ENCODE peak calls at places on chromosomes 5 and 9, in six cellular contexts. X is sigmoid colon, N is HCT116, F is transverse colon, O is GM12892, M is upper lobe of left lung. S is an unnamed sample.

GRCh38 chr9:123867971-123868370 is 62.0 kb downstream of the DENND1A start:
- DNase-seq in X (no peak), N (no peak), F (no peak), O (no peak), M (no peak), S (no peak)

GRCh38 chr5:174745495-174745894 is 21.1 kb downstream of the MSX2 start:
- DNase-seq in X (no peak), N (no peak), F (no peak), O (no peak), M (no peak), S (no peak)

GRCh38 chr5:1228121-1228520 is 2.9 kb downstream of the SLC6A18 start:
- DNase-seq in X (no peak), N (no peak), F (no peak), O (no peak), M (no peak), S (no peak)

GRCh38 chr5:170360712-170361501 is 28.3 kb downstream of the KCNMB1 start:
- DNase-seq in X (no peak), N (no peak), F (no peak), O (no peak), M (peak; percentile 52), S (no peak)

GRCh38 chr5:23446436-23446835 is 61.0 kb upstream of the PRDM9 start:
- DNase-seq in X (no peak), N (no peak), F (no peak), O (no peak), M (no peak), S (no peak)

GRCh38 chr5:191036-191948 is at the start of gene LRRC14B:
- DNase-seq in X (peak; percentile 87), N (no peak), F (peak; percentile 44), O (no peak), M (no peak), S (peak; percentile 65)

GRCh38 chr5:87109749-87110148 is 157.9 kb upstream of the RASA1 start:
- DNase-seq in X (no peak), N (no peak), F (no peak), O (no peak), M (peak; percentile 37), S (no peak)

GRCh38 chr5:148387325-148387724 is 3.6 kb downstream of the FBXO38 start:
- DNase-seq in X (no peak), N (no peak), F (no peak), O (no peak), M (no peak), S (no peak)

GRCh38 chr5:1543398-1544293 is 19.9 kb upstream of the LPCAT1 start:
- DNase-seq in X (peak; percentile 33), N (no peak), F (no peak), O (no peak), M (peak; percentile 19), S (no peak)

GRCh38 chr5:55070969-55071368 is 31.5 kb upstream of the GZMA start:
- DNase-seq in X (no peak), N (no peak), F (no peak), O (no peak), M (no peak), S (no peak)

GRCh38 chr9:120383999-120384924 is 195.7 kb downstream of the CDK5RAP2 start:
- DNase-seq in X (peak; percentile 52), N (no peak), F (peak; percentile 37), O (no peak), M (peak; percentile 19), S (no peak)

GRCh38 chr5:86152988-86153560 is 464.7 kb upstream of the COX7C start:
- DNase-seq in X (no peak), N (no peak), F (no peak), O (no peak), M (no peak), S (no peak)

GRCh38 chr9:136995370-136995769 is 998 bp downstream of the CLIC3 start:
- DNase-seq in X (no peak), N (no peak), F (no peak), O (no peak), M (no peak), S (no peak)
- TF ChIP-seq POLR2AphosphoS5 in X (no peak), N (no peak), F (no peak), O (no peak), M (no peak), S (no peak)

GRCh38 chr9:98017306-98017705 is 34.2 kb downstream of the ANP32B start:
- DNase-seq in X (no peak), N (no peak), F (no peak), O (no peak), M (no peak), S (no peak)
- TF ChIP-seq POLR2A in X (no peak), N (no peak), F (no peak), O (no peak), M (no peak), S (no peak)

GRCh38 chr5:10631597-10631996 is 67.7 kb downstream of the ANKRD33B start:
- DNase-seq in X (peak; percentile 27), N (no peak), F (no peak), O (no peak), M (no peak), S (no peak)
- TF ChIP-seq POLR2AphosphoS5 in X (no peak), N (no peak), F (no peak), O (peak; percentile 59), M (no peak), S (peak; percentile 76)

DNA sequence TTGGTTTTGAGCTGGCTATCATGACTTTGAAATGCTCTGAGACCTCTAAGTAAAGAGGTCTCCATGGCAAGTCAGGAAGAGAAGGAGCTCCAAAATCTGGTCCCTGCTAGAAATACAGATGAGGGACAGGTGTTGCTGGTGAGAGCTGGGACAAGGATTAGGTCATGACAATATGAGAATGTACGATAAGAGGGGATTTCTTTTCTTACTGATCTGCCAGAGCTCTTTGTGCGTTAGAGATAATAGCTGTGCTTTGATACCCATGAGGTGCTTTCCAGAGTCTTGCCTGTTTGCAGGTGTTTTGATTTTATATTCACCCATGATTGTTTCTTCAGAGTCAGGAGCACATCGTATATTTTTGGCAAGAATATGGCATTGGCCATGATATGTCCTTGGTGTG is 56.5 kb downstream of the ANKRD33B start:
- DNase-seq in X (no peak), N (no peak), F (no peak), O (no peak), M (no peak), S (no peak)
- TF ChIP-seq POLR2A in X (no peak), N (no peak), F (no peak), O (no peak), M (no peak), S (no peak)

GRCh38 chr5:111972080-111972479 is 215.1 kb upstream of the NREP start:
- DNase-seq in X (no peak), N (no peak), F (no peak), O (no peak), M (no peak), S (no peak)
- TF ChIP-seq POLR2AphosphoS5 in X (no peak), N (no peak), F (no peak), O (no peak), M (no peak), S (no peak)

DNA sequence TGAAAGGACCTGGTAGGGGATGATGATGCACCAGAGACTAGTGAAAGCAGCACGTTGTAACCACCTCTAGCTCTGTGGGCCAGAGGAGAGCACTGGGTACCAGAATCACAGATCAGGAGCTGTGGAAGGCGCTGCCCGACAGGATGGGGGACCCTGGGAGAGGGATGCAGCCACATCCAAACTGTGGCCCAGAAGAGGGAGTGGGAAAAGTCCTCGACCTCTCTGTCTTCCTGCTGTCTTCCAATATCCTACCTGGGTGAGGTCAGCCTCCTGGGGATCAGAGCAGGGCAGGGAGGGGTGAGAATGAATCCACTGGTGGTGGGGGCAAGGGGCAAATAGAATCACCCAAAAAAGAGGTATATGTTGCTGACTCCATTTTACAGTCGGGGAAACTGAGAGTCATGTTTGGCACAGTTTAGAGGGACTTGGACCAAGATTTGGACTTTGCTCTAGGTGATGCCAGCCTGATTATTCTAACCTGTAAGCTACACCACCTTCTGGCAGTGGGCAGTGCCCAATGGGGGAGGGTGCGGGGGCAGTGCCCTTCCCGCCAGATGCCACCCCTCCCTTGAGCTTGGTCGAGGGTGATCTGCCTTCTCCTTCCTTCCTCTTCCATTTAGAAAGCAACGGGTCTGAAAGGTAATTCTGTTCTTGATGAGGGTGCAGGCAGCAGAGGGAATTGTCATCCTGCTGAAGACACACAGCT is 155.8 kb downstream of the RGS3 start:
- DNase-seq in X (peak; percentile 39), N (no peak), F (no peak), O (no peak), M (no peak), S (no peak)
- TF ChIP-seq POLR2A in X (no peak), N (no peak), F (no peak), O (no peak), M (no peak), S (no peak)

GRCh38 chr5:172735141-172735831 is 35.7 kb downstream of the DUSP1 start:
- DNase-seq in X (peak; percentile 64), N (no peak), F (no peak), O (no peak), M (peak; percentile 18), S (no peak)

GRCh38 chr5:172731286-172732073 is 39.5 kb downstream of the DUSP1 start:
- DNase-seq in X (no peak), N (peak; percentile 66), F (no peak), O (no peak), M (peak; percentile 85), S (no peak)

GRCh38 chr5:172732201-172732865 is 38.7 kb downstream of the DUSP1 start:
- DNase-seq in X (no peak), N (no peak), F (no peak), O (no peak), M (no peak), S (no peak)

GRCh38 chr5:172733974-172734346 is 37.0 kb downstream of the DUSP1 start:
- DNase-seq in X (no peak), N (no peak), F (no peak), O (no peak), M (no peak), S (no peak)

DNA sequence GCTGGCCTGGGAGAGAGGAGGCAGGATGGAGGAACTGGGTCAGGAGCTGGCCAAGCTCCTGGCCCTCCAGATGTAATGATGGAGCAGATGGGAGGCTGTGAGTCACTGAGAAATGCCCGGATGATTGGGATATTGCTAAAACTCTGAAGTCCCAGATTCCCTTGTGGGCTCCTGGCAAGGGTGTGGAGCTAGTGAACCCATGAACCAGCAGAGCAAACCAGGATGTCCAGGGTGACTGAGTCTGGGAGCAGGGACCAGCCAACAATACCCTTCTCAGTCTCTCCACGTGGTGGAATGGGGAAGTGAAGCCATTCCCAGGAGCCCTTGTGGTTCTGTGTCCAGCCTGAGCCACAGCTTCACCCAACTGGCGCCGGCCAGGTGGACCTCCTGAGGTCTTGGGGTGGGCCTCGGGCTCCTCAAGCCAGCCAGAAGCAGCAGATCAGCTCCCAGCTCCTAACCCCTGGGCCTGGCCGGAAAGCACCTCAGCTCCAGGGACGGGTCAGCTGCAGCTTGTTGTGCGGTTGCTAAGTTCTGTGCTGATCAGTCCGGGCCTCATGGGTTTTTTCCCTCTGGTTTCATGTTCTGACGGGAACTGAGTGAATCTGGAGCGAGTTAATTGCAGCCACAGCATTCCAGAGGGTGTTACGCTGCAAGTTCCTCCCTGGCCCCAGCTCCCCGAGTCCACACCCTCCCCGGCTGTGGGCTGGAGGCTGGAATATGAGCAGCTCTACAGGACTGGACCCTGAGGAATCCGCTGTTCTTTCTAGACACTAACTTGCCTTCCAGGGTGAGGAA is 37.6 kb downstream of the DUSP1 start:
- DNase-seq in X (peak; percentile 96), N (no peak), F (peak; percentile 79), O (no peak), M (peak; percentile 87), S (no peak)
- TF ChIP-seq POLR2AphosphoS5 in X (peak; percentile 55), N (no peak), F (no peak), O (no peak), M (peak; percentile 88), S (no peak)

S was measured in GM12891.